ENCODE peak calls at places on chromosomes 4 and X, in six cellular contexts. T is right lobe of liver; S is PC-3; G is Panc1; A is breast epithelium; W is CD4-positive, alpha-beta T cell. C is an unnamed sample.
A peak's percentile ranks its signal among the peaks of the same experiment; 100 is the strongest.

GRCh38 chr4:44157611-44158277 is 290.9 kb downstream of the KCTD8 start:
- DNase-seq in T (no peak), S (peak; percentile 84), G (no peak), A (no peak), W (no peak), C (no peak)

GRCh38 chr4:39568805-39569204 is 41.6 kb upstream of the UGDH start:
- DNase-seq in T (no peak), S (peak; percentile 83), G (no peak), A (no peak), W (no peak), C (no peak)

GRCh38 chr4:140856692-140857091 is 100.5 kb upstream of the TBC1D9 start:
- DNase-seq in T (no peak), S (peak; percentile 51), G (no peak), A (peak; percentile 24), W (no peak), C (no peak)

GRCh38 chr4:76926841-76927240 is 22.7 kb upstream of the SEPTIN11 start:
- DNase-seq in T (no peak), S (no peak), G (no peak), A (no peak), W (no peak), C (no peak)

GRCh38 chrX:23765449-23765848 is 17.5 kb upstream of the SAT1 start:
- DNase-seq in T (no peak), S (peak; percentile 65), G (no peak), A (no peak), W (no peak), C (no peak)

GRCh38 chr4:10521386-10521785 is 64.2 kb upstream of the ZNF518B start:
- DNase-seq in T (no peak), S (no peak), G (no peak), A (no peak), W (no peak), C (no peak)

GRCh38 chrX:13001961-13002671 is 27.2 kb downstream of the TMSB4X start:
- DNase-seq in T (no peak), S (peak; percentile 84), G (no peak), A (no peak), W (no peak), C (no peak)

GRCh38 chr4:109015413-109015810 is 252.6 kb upstream of the ETNPPL start:
- DNase-seq in T (no peak), S (no peak), G (no peak), A (no peak), W (no peak), C (no peak)

GRCh38 chr4:137738377-137738990 is 206.2 kb upstream of the PCDH18 start:
- DNase-seq in T (no peak), S (no peak), G (no peak), A (no peak), W (no peak), C (no peak)

GRCh38 chr4:153156263-153156662 is 48.0 kb upstream of the TRIM2 start:
- DNase-seq in T (no peak), S (no peak), G (no peak), A (no peak), W (peak; percentile 22), C (peak; percentile 28)

GRCh38 chrX:110678591-110678990 is 117.0 kb downstream of the CHRDL1 start:
- DNase-seq in T (no peak), S (no peak), G (no peak), A (no peak), W (no peak), C (no peak)

GRCh38 chr4:174928575-174929253 is 10.6 kb downstream of the ADAM29 start:
- DNase-seq in T (no peak), S (no peak), G (no peak), A (no peak), W (no peak), C (no peak)

GRCh38 chr4:112552668-112553067 is 36.7 kb upstream of the NEUROG2 start:
- DNase-seq in T (no peak), S (peak; percentile 60), G (no peak), A (no peak), W (no peak), C (no peak)

GRCh38 chr4:3227878-3228675 is 20.9 kb upstream of the MSANTD1 start:
- DNase-seq in T (no peak), S (no peak), G (no peak), A (no peak), W (no peak), C (no peak)

GRCh38 chr4:76896731-76897521 is 1.0 kb downstream of the SOWAHB start:
- DNase-seq in T (peak; percentile 67), S (peak; percentile 22), G (no peak), A (peak; percentile 26), W (no peak), C (peak; percentile 65)

GRCh38 chr4:30714408-30715031 is 5.6 kb upstream of the PCDH7 start:
- DNase-seq in T (no peak), S (peak; percentile 65), G (no peak), A (no peak), W (no peak), C (peak; percentile 65)

GRCh38 chr4:154984148-154984547 is 203.1 kb downstream of the RBM46 start:
- DNase-seq in T (no peak), S (no peak), G (no peak), A (no peak), W (no peak), C (no peak)

GRCh38 chrX:13903405-13903804 is 86.5 kb upstream of the GPM6B start:
- DNase-seq in T (no peak), S (no peak), G (no peak), A (no peak), W (no peak), C (no peak)

GRCh38 chr4:168220893-168221292 is 97.7 kb downstream of the DDX60 start:
- DNase-seq in T (no peak), S (peak; percentile 10), G (no peak), A (no peak), W (no peak), C (no peak)

GRCh38 chrX:10722804-10723364 is 102.5 kb upstream of the MID1 start:
- DNase-seq in T (peak; percentile 51), S (peak; percentile 78), G (no peak), A (peak; percentile 28), W (peak; percentile 3), C (peak; percentile 65)

DNA sequence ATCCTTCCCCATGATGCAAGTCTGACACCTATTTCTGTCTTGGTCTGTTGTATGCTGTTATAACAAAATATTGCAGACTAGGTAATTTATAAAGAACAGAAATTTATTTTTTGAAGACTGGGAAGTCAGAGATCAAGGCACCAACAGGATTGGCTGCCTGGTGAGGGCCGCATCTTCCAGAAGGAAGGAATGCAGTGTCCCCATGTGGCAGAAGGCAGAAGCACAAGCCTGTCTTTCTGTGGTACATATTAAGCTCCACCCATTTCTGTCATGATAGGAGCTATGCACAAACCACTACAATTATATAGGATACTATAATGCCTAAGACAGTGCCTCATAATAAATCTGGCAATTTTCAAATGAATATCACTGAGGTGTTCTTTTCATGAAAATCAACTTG is 502.3 kb upstream of the DIAPH2 start:
- DNase-seq in T (peak; percentile 38), S (peak; percentile 69), G (no peak), A (no peak), W (no peak), C (peak; percentile 33)
- TF ChIP-seq CTCF in T (peak; percentile 48), S (peak; percentile 85), G (peak; percentile 58), A (no peak), W (no peak), C (peak; percentile 66)

GRCh38 chr4:26084414-26084813 is 170.4 kb downstream of the SMIM20 start:
- DNase-seq in T (no peak), S (no peak), G (no peak), A (no peak), W (no peak), C (no peak)
- TF ChIP-seq CTCF in T (no peak), S (no peak), G (no peak), A (no peak), W (no peak), C (no peak)

GRCh38 chr4:57158221-57158620 is 48.0 kb upstream of the IGFBP7 start:
- DNase-seq in T (no peak), S (no peak), G (no peak), A (no peak), W (no peak), C (no peak)
- TF ChIP-seq CTCF in T (no peak), S (peak; percentile 34), G (no peak), A (no peak), W (no peak), C (no peak)

GRCh38 chrX:27924718-27925117 is 56.5 kb downstream of the DCAF8L1 start:
- DNase-seq in T (no peak), S (no peak), G (no peak), A (no peak), W (no peak), C (no peak)

GRCh38 chrX:27915617-27916016 is 65.6 kb downstream of the DCAF8L1 start:
- DNase-seq in T (no peak), S (peak; percentile 11), G (no peak), A (no peak), W (no peak), C (no peak)

GRCh38 chrX:27917713-27918500 is 63.3 kb downstream of the DCAF8L1 start:
- DNase-seq in T (no peak), S (no peak), G (no peak), A (no peak), W (no peak), C (no peak)

GRCh38 chrX:27924261-27924660 is 57.0 kb downstream of the DCAF8L1 start:
- DNase-seq in T (no peak), S (peak; percentile 42), G (no peak), A (no peak), W (no peak), C (no peak)

GRCh38 chrX:27918799-27919198 is 62.5 kb downstream of the DCAF8L1 start:
- DNase-seq in T (peak; percentile 36), S (peak; percentile 46), G (no peak), A (no peak), W (no peak), C (peak; percentile 2)
- TF ChIP-seq CTCF in T (peak; percentile 21), S (peak; percentile 51), G (peak; percentile 36), A (no peak), W (no peak), C (no peak)

DNA sequence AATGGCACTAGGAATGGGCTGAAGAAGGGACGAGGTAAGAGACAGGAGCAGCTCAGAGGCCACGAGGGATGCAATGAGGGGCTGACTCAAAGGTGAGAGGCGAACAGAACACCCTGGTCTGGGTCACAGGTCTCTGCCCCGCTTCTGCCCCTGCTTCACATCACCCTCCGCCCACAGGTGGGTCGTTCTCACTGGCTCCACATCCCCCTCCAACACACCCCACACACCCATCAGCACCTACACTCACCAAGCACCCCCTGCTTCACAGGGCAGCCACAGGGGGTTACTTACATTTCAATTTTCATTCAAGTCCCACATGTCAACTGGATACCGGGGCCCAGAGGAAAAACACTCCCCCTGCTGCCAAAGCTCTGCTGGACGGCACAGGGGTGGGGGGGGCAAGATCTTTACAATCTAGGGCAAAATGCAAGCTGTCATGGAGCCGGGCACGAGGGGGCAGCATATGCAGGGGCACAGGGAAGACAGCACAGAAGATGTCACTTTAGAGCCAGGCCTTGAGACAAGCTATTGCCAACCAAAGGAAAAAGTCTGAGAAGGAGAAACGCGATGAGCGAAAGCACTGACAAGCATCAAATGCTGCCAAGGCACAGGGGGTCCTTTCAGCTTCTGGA is 94.1 kb downstream of the AFAP1 start:
- DNase-seq in T (no peak), S (no peak), G (no peak), A (no peak), W (peak; percentile 22), C (no peak)
- TF ChIP-seq CTCF in T (no peak), S (no peak), G (peak; percentile 28), A (no peak), W (no peak), C (no peak)

C was measured in nephron progenitor cell.